ENCODE peak calls at places on chromosomes 1 and 21, in six cellular contexts. One of them, this sample, is unnamed.

GRCh38 chr1:149915429-149916192 is 2.0 kb downstream of the SV2A start:
- DNase-seq in fibroblast of lung: no peak
- DNase-seq in cardiac muscle cell: no peak
- DNase-seq in AG04450: no peak
- DNase-seq in AG10803: no peak
- DNase-seq in cardiac fibroblast: no peak
- DNase-seq in this sample: no peak

GRCh38 chr1:114118351-114118990 is 35.2 kb downstream of the SYT6 start:
- DNase-seq in fibroblast of lung: no peak
- DNase-seq in cardiac muscle cell: no peak
- DNase-seq in AG04450: no peak
- DNase-seq in AG10803: no peak
- DNase-seq in cardiac fibroblast: no peak
- DNase-seq in this sample: no peak

GRCh38 chr1:156510709-156511108 is 10.1 kb upstream of the MEF2D start:
- DNase-seq in fibroblast of lung: peak; percentile 96
- DNase-seq in cardiac muscle cell: no peak
- DNase-seq in AG04450: peak; percentile 61
- DNase-seq in AG10803: peak; percentile 99
- DNase-seq in cardiac fibroblast: peak; percentile 83
- DNase-seq in this sample: peak; percentile 67

GRCh38 chr1:157377216-157377821 is 175.0 kb downstream of the FCRL5 start:
- DNase-seq in fibroblast of lung: peak; percentile 17
- DNase-seq in cardiac muscle cell: peak; percentile 60
- DNase-seq in AG04450: no peak
- DNase-seq in AG10803: peak; percentile 26
- DNase-seq in cardiac fibroblast: peak; percentile 56
- DNase-seq in this sample: peak; percentile 39

GRCh38 chr1:147771216-147772125 is 11.1 kb upstream of the GJA5 start:
- DNase-seq in fibroblast of lung: no peak
- DNase-seq in cardiac muscle cell: no peak
- DNase-seq in AG04450: no peak
- DNase-seq in AG10803: no peak
- DNase-seq in cardiac fibroblast: peak; percentile 56
- DNase-seq in this sample: peak; percentile 54

GRCh38 chr1:169529068-169529642 is 43.4 kb upstream of the SLC19A2 start:
- DNase-seq in fibroblast of lung: no peak
- DNase-seq in cardiac muscle cell: no peak
- DNase-seq in AG04450: no peak
- DNase-seq in AG10803: peak; percentile 11
- DNase-seq in cardiac fibroblast: peak; percentile 32
- DNase-seq in this sample: peak; percentile 15

GRCh38 chr1:193971595-193971994 is 785.2 kb upstream of the B3GALT2 start:
- DNase-seq in fibroblast of lung: no peak
- DNase-seq in cardiac muscle cell: no peak
- DNase-seq in AG04450: no peak
- DNase-seq in AG10803: no peak
- DNase-seq in cardiac fibroblast: peak; percentile 74
- DNase-seq in this sample: no peak

GRCh38 chr21:15210235-15210678 is 145.5 kb upstream of the NRIP1 start:
- DNase-seq in fibroblast of lung: peak; percentile 82
- DNase-seq in cardiac muscle cell: no peak
- DNase-seq in AG04450: no peak
- DNase-seq in AG10803: no peak
- DNase-seq in cardiac fibroblast: peak; percentile 64
- DNase-seq in this sample: peak; percentile 85

GRCh38 chr1:67583462-67583950 is 101.5 kb upstream of the GADD45A start:
- DNase-seq in fibroblast of lung: no peak
- DNase-seq in cardiac muscle cell: no peak
- DNase-seq in AG04450: no peak
- DNase-seq in AG10803: peak; percentile 84
- DNase-seq in cardiac fibroblast: no peak
- DNase-seq in this sample: no peak

GRCh38 chr1:25695991-25696330 is 79.4 kb downstream of the MAN1C1 start:
- DNase-seq in fibroblast of lung: peak; percentile 93
- DNase-seq in cardiac muscle cell: no peak
- DNase-seq in AG04450: peak; percentile 86
- DNase-seq in AG10803: peak; percentile 90
- DNase-seq in cardiac fibroblast: peak; percentile 94
- DNase-seq in this sample: peak; percentile 39

GRCh38 chr1:247329097-247329617 is 2.5 kb downstream of the ZNF496 start:
- DNase-seq in fibroblast of lung: no peak
- DNase-seq in cardiac muscle cell: no peak
- DNase-seq in AG04450: no peak
- DNase-seq in AG10803: no peak
- DNase-seq in cardiac fibroblast: no peak
- DNase-seq in this sample: no peak

GRCh38 chr1:222749927-222750326 is 12.9 kb downstream of the FAM177B start:
- DNase-seq in fibroblast of lung: no peak
- DNase-seq in cardiac muscle cell: no peak
- DNase-seq in AG04450: no peak
- DNase-seq in AG10803: no peak
- DNase-seq in cardiac fibroblast: no peak
- DNase-seq in this sample: no peak

GRCh38 chr21:34022557-34023335 is 50.6 kb upstream of the MRPS6 start:
- DNase-seq in fibroblast of lung: no peak
- DNase-seq in cardiac muscle cell: peak; percentile 17
- DNase-seq in AG04450: no peak
- DNase-seq in AG10803: peak; percentile 15
- DNase-seq in cardiac fibroblast: no peak
- DNase-seq in this sample: peak; percentile 38

GRCh38 chr1:156804572-156805243 is 11.9 kb downstream of the SH2D2A start:
- DNase-seq in fibroblast of lung: no peak
- DNase-seq in cardiac muscle cell: peak; percentile 25
- DNase-seq in AG04450: no peak
- DNase-seq in AG10803: peak; percentile 37
- DNase-seq in cardiac fibroblast: no peak
- DNase-seq in this sample: peak; percentile 45

GRCh38 chr1:230291731-230292620 is 134.2 kb downstream of the PGBD5 start:
- DNase-seq in fibroblast of lung: no peak
- DNase-seq in cardiac muscle cell: no peak
- DNase-seq in AG04450: no peak
- DNase-seq in AG10803: no peak
- DNase-seq in cardiac fibroblast: no peak
- DNase-seq in this sample: no peak

GRCh38 chr1:2585318-2586092 is 1.1 kb upstream of the PRXL2B start:
- DNase-seq in fibroblast of lung: peak; percentile 52
- DNase-seq in cardiac muscle cell: peak; percentile 63
- DNase-seq in AG04450: no peak
- DNase-seq in AG10803: peak; percentile 42
- DNase-seq in cardiac fibroblast: peak; percentile 34
- DNase-seq in this sample: no peak

GRCh38 chr1:34129630-34130029 is 35.4 kb downstream of the CSMD2 start:
- DNase-seq in fibroblast of lung: no peak
- DNase-seq in cardiac muscle cell: no peak
- DNase-seq in AG04450: no peak
- DNase-seq in AG10803: no peak
- DNase-seq in cardiac fibroblast: no peak
- DNase-seq in this sample: no peak

GRCh38 chr21:44779417-44780139 is 22.0 kb downstream of the UBE2G2 start:
- DNase-seq in fibroblast of lung: no peak
- DNase-seq in cardiac muscle cell: no peak
- DNase-seq in AG04450: no peak
- DNase-seq in AG10803: no peak
- DNase-seq in cardiac fibroblast: no peak
- DNase-seq in this sample: no peak

DNA sequence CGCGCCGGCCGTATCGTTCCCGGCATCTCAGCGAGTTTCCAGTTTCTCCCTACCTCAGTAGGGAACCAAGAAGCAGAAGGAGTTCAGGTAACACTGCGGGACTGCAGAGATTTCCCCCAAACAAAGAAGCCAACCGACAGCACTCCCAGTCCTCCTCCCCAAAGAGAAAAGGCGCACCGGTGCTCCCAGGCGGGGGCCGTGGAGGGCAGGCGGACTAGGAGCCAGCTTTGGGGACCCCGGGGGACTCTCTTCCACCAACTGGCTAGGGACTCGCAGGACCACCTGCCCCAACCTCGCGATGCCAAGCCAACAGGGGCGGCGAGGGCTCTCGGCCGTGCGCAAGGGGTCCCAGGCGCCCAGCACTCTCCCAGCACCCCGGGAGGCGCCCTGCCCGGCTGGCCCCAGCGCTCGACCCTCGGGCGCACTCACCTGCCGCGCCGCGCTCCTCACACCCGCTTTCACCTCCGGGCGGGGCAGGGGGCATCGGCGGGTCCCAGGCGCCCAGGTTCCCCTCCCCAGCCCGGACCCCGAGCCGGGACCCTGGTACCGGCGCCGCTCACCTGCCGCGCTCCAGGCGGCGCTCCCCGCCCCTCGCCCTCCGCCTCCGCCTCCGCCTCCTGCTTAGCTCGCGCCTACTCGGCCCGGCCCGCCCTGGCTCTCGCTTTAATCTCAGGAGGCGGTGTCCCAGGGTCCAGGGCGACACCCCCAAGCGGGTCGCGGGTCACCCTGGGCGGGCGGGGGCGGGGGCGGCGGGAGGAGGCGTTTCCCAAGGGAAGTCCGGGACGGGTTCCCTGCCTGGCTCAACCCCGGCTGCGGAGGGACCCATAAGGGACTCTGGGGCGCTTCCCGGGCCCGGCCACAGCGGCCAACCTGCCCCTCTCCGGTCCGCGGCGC is at the start of gene TMPRSS2:
- DNase-seq in fibroblast of lung: no peak
- DNase-seq in cardiac muscle cell: peak; percentile 55
- DNase-seq in AG04450: no peak
- DNase-seq in AG10803: no peak
- DNase-seq in cardiac fibroblast: no peak
- DNase-seq in this sample: no peak
- H3K4me3 ChIP-seq in fibroblast of lung: no peak within 1 kb of the TSS
- H3K4me3 ChIP-seq in cardiac muscle cell: peak within 1 kb of the TSS; percentile 35
- H3K4me3 ChIP-seq in AG04450: no peak within 1 kb of the TSS
- H3K4me3 ChIP-seq in AG10803: no peak within 1 kb of the TSS
- H3K4me3 ChIP-seq in cardiac fibroblast: no peak within 1 kb of the TSS
- H3K4me3 ChIP-seq in this sample: no peak within 1 kb of the TSS

GRCh38 chr1:6599141-6599975 is 3.3 kb downstream of the KLHL21 start:
- DNase-seq in fibroblast of lung: peak; percentile 23
- DNase-seq in cardiac muscle cell: no peak
- DNase-seq in AG04450: no peak
- DNase-seq in AG10803: peak; percentile 50
- DNase-seq in cardiac fibroblast: no peak
- DNase-seq in this sample: no peak
- H3K4me3 ChIP-seq in fibroblast of lung: peak overlapping the region; percentile 8
- H3K4me3 ChIP-seq in cardiac muscle cell: no peak overlapping the region
- H3K4me3 ChIP-seq in AG04450: peak overlapping the region; percentile 98
- H3K4me3 ChIP-seq in AG10803: peak overlapping the region; percentile 95
- H3K4me3 ChIP-seq in cardiac fibroblast: peak overlapping the region; percentile 37
- H3K4me3 ChIP-seq in this sample: peak overlapping the region; percentile 76

DNA sequence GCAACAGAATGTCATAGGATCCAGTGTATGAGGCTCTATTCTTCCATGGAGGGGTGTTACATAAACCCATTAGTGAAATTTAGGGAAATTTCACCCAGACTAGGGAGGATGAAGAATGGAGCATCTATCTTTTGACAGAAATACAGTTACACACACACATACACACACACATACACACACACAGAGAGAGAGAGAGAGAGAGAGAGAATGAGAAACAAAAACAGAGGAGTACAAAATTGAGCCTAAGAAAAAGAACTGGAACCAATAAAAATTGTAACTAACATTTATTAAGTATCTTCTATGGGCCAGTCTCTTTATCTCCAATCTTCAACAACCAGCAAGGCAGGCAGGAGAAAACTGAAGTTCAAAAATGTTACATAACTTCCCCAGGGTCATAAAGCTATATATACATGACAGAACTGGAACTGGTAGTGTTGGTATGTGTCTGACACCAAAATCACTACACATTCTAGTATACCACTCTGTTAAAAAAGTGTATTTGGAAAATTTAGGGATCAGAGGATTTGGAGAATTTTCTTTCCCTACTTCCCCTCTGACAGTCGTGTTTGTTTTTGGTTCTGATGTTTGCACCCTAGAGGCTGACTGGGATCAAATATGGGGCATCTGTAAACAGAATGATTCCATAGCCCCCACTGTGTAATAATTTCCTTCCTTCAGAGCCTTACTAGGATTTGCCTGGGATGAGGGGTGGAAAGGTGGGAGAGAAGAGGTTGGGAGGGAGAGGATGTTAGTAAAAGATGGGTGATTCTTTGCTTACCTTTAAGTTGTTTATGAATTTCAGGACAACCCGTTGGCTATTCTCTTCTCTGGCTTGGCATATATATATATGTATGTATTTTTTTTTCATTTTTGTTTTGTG is 1.0 kb upstream of the ZFYVE9 start:
- DNase-seq in fibroblast of lung: peak; percentile 8
- DNase-seq in cardiac muscle cell: no peak
- DNase-seq in AG04450: no peak
- DNase-seq in AG10803: no peak
- DNase-seq in cardiac fibroblast: peak; percentile 32
- DNase-seq in this sample: no peak
- H3K4me3 ChIP-seq in fibroblast of lung: peak overlapping the region; percentile 59
- H3K4me3 ChIP-seq in cardiac muscle cell: peak overlapping the region; percentile 94
- H3K4me3 ChIP-seq in AG04450: no peak overlapping the region
- H3K4me3 ChIP-seq in AG10803: peak overlapping the region; percentile 2
- H3K4me3 ChIP-seq in cardiac fibroblast: no peak overlapping the region
- H3K4me3 ChIP-seq in this sample: peak overlapping the region; percentile 78

GRCh38 chr1:168343566-168343965 is 62.9 kb downstream of the TBX19 start:
- DNase-seq in fibroblast of lung: no peak
- DNase-seq in cardiac muscle cell: no peak
- DNase-seq in AG04450: no peak
- DNase-seq in AG10803: no peak
- DNase-seq in cardiac fibroblast: no peak
- DNase-seq in this sample: no peak

GRCh38 chr1:168340796-168341510 is 60.3 kb downstream of the TBX19 start:
- DNase-seq in fibroblast of lung: no peak
- DNase-seq in cardiac muscle cell: no peak
- DNase-seq in AG04450: no peak
- DNase-seq in AG10803: no peak
- DNase-seq in cardiac fibroblast: no peak
- DNase-seq in this sample: no peak

GRCh38 chr1:168341576-168341975 is 60.9 kb downstream of the TBX19 start:
- DNase-seq in fibroblast of lung: peak; percentile 35
- DNase-seq in cardiac muscle cell: no peak
- DNase-seq in AG04450: no peak
- DNase-seq in AG10803: peak; percentile 63
- DNase-seq in cardiac fibroblast: peak; percentile 49
- DNase-seq in this sample: peak; percentile 31

GRCh38 chr1:168345939-168346338 is 65.3 kb downstream of the TBX19 start:
- DNase-seq in fibroblast of lung: no peak
- DNase-seq in cardiac muscle cell: no peak
- DNase-seq in AG04450: no peak
- DNase-seq in AG10803: no peak
- DNase-seq in cardiac fibroblast: no peak
- DNase-seq in this sample: no peak

DNA sequence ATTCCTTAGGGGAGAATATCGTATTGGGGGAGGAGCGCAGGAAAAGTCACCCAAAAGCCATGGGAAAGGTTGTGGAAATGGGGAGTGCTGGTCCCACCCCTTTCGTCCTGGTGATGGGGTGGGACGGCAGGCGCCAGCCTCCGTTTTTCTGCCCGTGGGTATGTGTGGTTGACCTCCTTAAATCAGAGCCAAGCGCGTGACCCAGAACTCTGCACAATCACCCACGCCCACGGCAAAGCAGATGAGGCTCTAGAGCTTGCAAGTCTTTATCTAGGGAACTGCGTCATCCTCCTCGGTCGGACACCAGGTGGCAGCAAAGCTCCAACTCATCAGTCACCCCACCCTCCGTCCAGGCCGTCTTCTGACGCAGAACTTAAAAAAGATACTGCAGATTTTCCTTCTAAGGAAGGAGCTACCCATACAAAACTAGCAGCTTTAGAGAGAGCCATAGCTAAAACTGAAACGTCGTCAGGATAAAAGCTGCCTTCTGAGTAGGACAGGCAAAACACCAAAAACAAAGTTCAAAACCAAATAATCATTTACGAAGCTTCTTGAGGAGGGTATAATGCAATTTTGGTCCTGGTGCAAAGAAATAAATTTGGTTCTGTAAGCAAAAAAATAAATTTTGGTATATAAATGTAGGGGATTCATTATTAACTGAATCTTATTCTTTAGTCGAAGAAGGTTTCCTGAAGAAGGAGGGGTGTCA is 62.0 kb downstream of the TBX19 start:
- DNase-seq in fibroblast of lung: peak; percentile 91
- DNase-seq in cardiac muscle cell: peak; percentile 90
- DNase-seq in AG04450: peak; percentile 80
- DNase-seq in AG10803: peak; percentile 90
- DNase-seq in cardiac fibroblast: peak; percentile 91
- DNase-seq in this sample: peak; percentile 77
- H3K4me3 ChIP-seq in fibroblast of lung: no peak overlapping the region
- H3K4me3 ChIP-seq in cardiac muscle cell: no peak overlapping the region
- H3K4me3 ChIP-seq in AG04450: peak overlapping the region; percentile 27
- H3K4me3 ChIP-seq in AG10803: peak overlapping the region; percentile 44
- H3K4me3 ChIP-seq in cardiac fibroblast: peak overlapping the region; percentile 30
- H3K4me3 ChIP-seq in this sample: no peak overlapping the region

This sample was measured in MG63.